ENCODE peak calls at places on chromosomes 7 and 10, in eight cellular contexts. W, N, X, A, R, H, G and Q are unnamed samples.

GRCh38 chr7:74287303-74288033 is 1.7 kb upstream of the CLIP2 start:
- DNase-seq in W (no peak), N (no peak), X (no peak), A (no peak), R (no peak), H (no peak), G (no peak), Q (no peak)

GRCh38 chr7:101858437-101859385 is 41.3 kb downstream of the CUX1 start:
- DNase-seq in W (no peak), N (no peak), X (no peak), A (no peak), R (no peak), H (no peak), G (no peak), Q (no peak)

GRCh38 chr10:36766921-36767320 is 358.5 kb upstream of the ANKRD30A start:
- DNase-seq in W (peak; percentile 39), N (no peak), X (no peak), A (no peak), R (no peak), H (no peak), G (no peak), Q (no peak)

GRCh38 chr10:124629410-124629809 is 114.8 kb downstream of the FAM53B start:
- DNase-seq in W (no peak), N (peak; percentile 43), X (no peak), A (no peak), R (peak; percentile 50), H (no peak), G (no peak), Q (no peak)

GRCh38 chr10:123807444-123808035 is 84.1 kb downstream of the CPXM2 start:
- DNase-seq in W (no peak), N (no peak), X (no peak), A (no peak), R (no peak), H (no peak), G (no peak), Q (no peak)

GRCh38 chr10:110864662-110865140 is 7.0 kb upstream of the PDCD4 start:
- DNase-seq in W (no peak), N (no peak), X (no peak), A (no peak), R (no peak), H (no peak), G (no peak), Q (no peak)

GRCh38 chr10:75038335-75038734 is 73.1 kb upstream of the SAMD8 start:
- DNase-seq in W (no peak), N (peak; percentile 83), X (no peak), A (peak; percentile 69), R (peak; percentile 63), H (no peak), G (peak; percentile 35), Q (peak; percentile 52)

GRCh38 chr10:33697016-33697415 is 362.5 kb upstream of the NRP1 start:
- DNase-seq in W (no peak), N (peak; percentile 64), X (no peak), A (no peak), R (no peak), H (no peak), G (no peak), Q (no peak)

GRCh38 chr10:437698-438490 is 251.6 kb downstream of the DIP2C start:
- DNase-seq in W (no peak), N (no peak), X (no peak), A (no peak), R (no peak), H (no peak), G (no peak), Q (no peak)

GRCh38 chr7:86814980-86815379 is 171.3 kb downstream of the GRM3 start:
- DNase-seq in W (peak; percentile 71), N (peak; percentile 1), X (no peak), A (no peak), R (peak; percentile 19), H (peak; percentile 28), G (no peak), Q (peak; percentile 5)

GRCh38 chr7:107961399-107961798 is 41.6 kb downstream of the LAMB1 start:
- DNase-seq in W (no peak), N (peak; percentile 19), X (no peak), A (peak; percentile 84), R (no peak), H (no peak), G (peak; percentile 76), Q (no peak)

GRCh38 chr7:80634505-80634904 is 3.9 kb upstream of the CD36 start:
- DNase-seq in W (no peak), N (peak; percentile 89), X (no peak), A (no peak), R (no peak), H (no peak), G (no peak), Q (peak; percentile 55)

GRCh38 chr7:28102778-28103177 is 77.8 kb downstream of the JAZF1 start:
- DNase-seq in W (no peak), N (peak; percentile 90), X (no peak), A (peak; percentile 33), R (peak; percentile 92), H (peak; percentile 24), G (no peak), Q (peak; percentile 69)

GRCh38 chr10:23157239-23157661 is 34.9 kb upstream of the PTF1A start:
- DNase-seq in W (no peak), N (no peak), X (no peak), A (no peak), R (no peak), H (no peak), G (no peak), Q (no peak)

GRCh38 chr7:138951953-138952352 is 29.2 kb downstream of the KIAA1549 start:
- DNase-seq in W (no peak), N (no peak), X (no peak), A (no peak), R (no peak), H (no peak), G (no peak), Q (no peak)

GRCh38 chr7:114627231-114627630 is 212.6 kb downstream of the FOXP2 start:
- DNase-seq in W (no peak), N (no peak), X (no peak), A (no peak), R (no peak), H (no peak), G (no peak), Q (no peak)

GRCh38 chr10:5623081-5623748 is 43.2 kb downstream of the ASB13 start:
- DNase-seq in W (peak; percentile 93), N (peak; percentile 93), X (peak; percentile 95), A (peak; percentile 92), R (peak; percentile 87), H (peak; percentile 76), G (peak; percentile 89), Q (peak; percentile 79)

GRCh38 chr7:128829391-128830166 is 627 bp upstream of the FLNC start:
- DNase-seq in W (peak; percentile 24), N (peak; percentile 77), X (no peak), A (peak; percentile 64), R (no peak), H (no peak), G (no peak), Q (peak; percentile 55)

GRCh38 chr10:68406111-68406814 is 814 bp downstream of the RUFY2 start:
- DNase-seq in W (peak; percentile 87), N (peak; percentile 79), X (no peak), A (peak; percentile 68), R (peak; percentile 66), H (no peak), G (peak; percentile 48), Q (peak; percentile 66)

GRCh38 chr7:145169908-145170307 is 334.1 kb upstream of the TPK1 start:
- DNase-seq in W (no peak), N (no peak), X (no peak), A (no peak), R (no peak), H (no peak), G (no peak), Q (no peak)

GRCh38 chr10:116038259-116038658 is 234.7 kb downstream of the GFRA1 start:
- DNase-seq in W (no peak), N (peak; percentile 53), X (no peak), A (peak; percentile 43), R (no peak), H (no peak), G (no peak), Q (peak; percentile 13)

GRCh38 chr7:155188821-155189599 is 108.7 kb upstream of the INSIG1 start:
- DNase-seq in W (no peak), N (peak; percentile 58), X (no peak), A (no peak), R (no peak), H (no peak), G (no peak), Q (no peak)

GRCh38 chr7:44081266-44081748 is 1.0 kb downstream of the POLM start:
- DNase-seq in W (no peak), N (no peak), X (peak; percentile 28), A (no peak), R (no peak), H (no peak), G (peak; percentile 17), Q (no peak)
- H3K4me3 ChIP-seq in W (peak overlapping the region; percentile 78), N (peak overlapping the region; percentile 97), X (peak overlapping the region; percentile 95), A (peak overlapping the region; percentile 74), R (peak overlapping the region; percentile 95), H (peak overlapping the region; percentile 96), G (peak overlapping the region; percentile 75), Q (peak overlapping the region; percentile 75)

DNA sequence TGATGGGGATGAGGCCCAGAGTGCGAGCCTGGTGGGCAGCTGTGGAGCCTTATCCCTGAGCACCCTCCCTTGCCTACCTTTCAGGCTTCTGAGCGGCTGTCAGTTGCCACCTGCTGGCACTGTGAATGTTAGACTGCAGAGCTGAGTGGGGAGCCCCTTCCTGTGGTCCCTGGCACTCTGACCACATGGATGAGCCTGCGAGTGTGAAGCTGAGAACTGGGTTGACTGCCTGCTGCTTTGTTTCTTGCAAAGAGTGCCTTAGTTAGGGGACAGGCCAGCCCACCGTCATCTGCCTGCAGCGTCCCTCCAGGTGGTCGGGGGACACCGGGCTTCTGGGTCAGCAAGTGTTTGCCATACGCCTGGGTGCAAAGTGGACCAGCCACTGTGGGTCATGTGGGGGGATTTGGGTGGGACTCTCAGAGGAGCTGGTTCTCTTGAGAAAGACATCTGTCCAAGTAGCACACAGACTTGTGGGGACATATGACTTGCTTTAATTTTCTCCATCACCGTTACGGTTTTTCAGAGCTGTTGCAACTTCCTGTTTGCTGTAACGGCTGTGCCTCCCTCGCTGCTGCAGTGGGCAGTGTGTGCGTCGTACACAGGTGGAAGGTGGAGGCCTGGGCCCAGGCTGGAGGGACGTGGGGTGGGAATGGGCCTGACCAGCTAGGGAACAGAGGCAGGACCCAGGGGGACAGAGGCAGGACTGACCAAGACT is 13.7 kb downstream of the INPP5A start:
- DNase-seq in W (no peak), N (peak; percentile 45), X (peak; percentile 68), A (no peak), R (no peak), H (no peak), G (no peak), Q (no peak)
- TF ChIP-seq CTCF in W (no peak), N (no peak), X (no peak), A (no peak), R (no peak), H (no peak), G (no peak), Q (no peak)

DNA sequence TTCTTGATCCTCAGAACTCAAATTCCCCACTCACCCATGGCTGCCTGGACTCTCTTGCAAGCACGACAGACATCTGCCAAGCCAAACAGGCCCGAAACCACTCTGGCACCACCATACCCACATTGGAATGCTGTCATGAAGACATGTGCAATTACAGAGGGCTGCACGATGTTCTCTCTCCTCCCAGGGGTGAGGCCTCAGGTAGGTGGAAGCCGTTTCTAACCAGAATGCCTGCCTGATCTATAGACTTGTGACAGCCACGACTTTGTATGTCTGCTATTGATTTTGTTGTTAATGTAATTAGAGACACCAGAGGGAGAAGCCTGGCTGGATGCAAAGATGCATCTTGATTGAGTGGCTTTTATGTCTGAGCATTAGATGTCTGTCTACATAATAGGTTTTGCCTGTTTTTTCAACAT is 4.0 kb downstream of the BAMBI start:
- DNase-seq in W (no peak), N (no peak), X (no peak), A (peak; percentile 36), R (peak; percentile 24), H (no peak), G (no peak), Q (peak; percentile 34)
- H3K4me3 ChIP-seq in W (no peak overlapping the region), N (no peak overlapping the region), X (peak overlapping the region; percentile 92), A (peak overlapping the region; percentile 92), R (no peak overlapping the region), H (no peak overlapping the region), G (peak overlapping the region; percentile 85), Q (no peak overlapping the region)

GRCh38 chr7:141409219-141409618 is 142.0 kb upstream of the AGK start:
- DNase-seq in W (no peak), N (no peak), X (no peak), A (no peak), R (no peak), H (no peak), G (no peak), Q (no peak)
- TF ChIP-seq CTCF in W (no peak), N (no peak), X (no peak), A (no peak), R (no peak), H (no peak), G (no peak), Q (no peak)